ENCODE peak calls at places on chromosomes 11 and 22, in four cellular contexts. X is NCI-H1417; B is T follicular helper cell; P is activated T-helper 9 cell treated with anti-CD3 and anti-CD28 coated beads, Interleukin-2, amount 50 U/mL, for 16 hours. Q is an unnamed sample.

GRCh38 chr22:50031189-50032091 is 18.9 kb upstream of the IL17REL start:
- DNase-seq in X (no peak), P (no peak), B (no peak), Q (no peak)

GRCh38 chr11:65504671-65505433 is 6.0 kb downstream of the MALAT1 start:
- DNase-seq in P (no peak), B (no peak), X (no peak), Q (no peak)

GRCh38 chr11:43924112-43924855 is 18.2 kb upstream of the C11orf96 start:
- DNase-seq in B (no peak), P (no peak), X (no peak), Q (no peak)

GRCh38 chr11:77113382-77114088 is 10.9 kb downstream of the OMP start:
- DNase-seq in P (no peak), B (no peak), X (no peak), Q (no peak)

GRCh38 chr11:79963886-79964660 is 523.2 kb upstream of the TENM4 start:
- DNase-seq in X (no peak), P (no peak), B (no peak), Q (no peak)

GRCh38 chr11:69138265-69138664 is 17.5 kb upstream of the SMIM38 start:
- DNase-seq in X (no peak), P (no peak), B (no peak), Q (no peak)

GRCh38 chr11:95568236-95568635 is 221.3 kb downstream of the FAM76B start:
- DNase-seq in P (no peak), B (no peak), X (no peak), Q (no peak)

GRCh38 chr11:68632802-68633201 is 51.5 kb upstream of the GAL start:
- DNase-seq in X (peak), B (peak), P (no peak), Q (no peak)

GRCh38 chr11:8768625-8769333 is 86.2 kb downstream of the RPL27A start:
- DNase-seq in P (no peak), X (peak), B (no peak), Q (no peak)

GRCh38 chr11:128886401-128887119 is 4.6 kb upstream of the KCNJ5 start:
- DNase-seq in P (no peak), X (peak), B (no peak), Q (no peak)

GRCh38 chr11:119751281-119752060 is 22.5 kb upstream of the NECTIN1 start:
- DNase-seq in X (no peak), P (no peak), B (no peak), Q (no peak)

GRCh38 chr11:12045914-12046635 is 37.6 kb upstream of the DKK3 start:
- DNase-seq in B (no peak), P (no peak), X (no peak), Q (no peak)

GRCh38 chr11:62922653-62923371 is 1.6 kb upstream of the CHRM1 start:
- DNase-seq in X (no peak), B (no peak), P (peak), Q (no peak)

GRCh38 chr11:80930038-80930437 is 1489.2 kb upstream of the TENM4 start:
- DNase-seq in X (no peak), B (no peak), P (no peak), Q (no peak)

GRCh38 chr11:92253945-92254344 is 29.3 kb downstream of the FAT3 start:
- DNase-seq in P (no peak), X (no peak), B (no peak), Q (no peak)

GRCh38 chr11:86574493-86575207 is 97.8 kb downstream of the ME3 start:
- DNase-seq in P (no peak), X (no peak), B (no peak), Q (no peak)

GRCh38 chr11:126149759-126150236 is 61.7 kb downstream of the RPUSD4 start:
- DNase-seq in P (no peak), B (no peak), X (no peak), Q (no peak)

GRCh38 chr11:95534809-95535208 is 254.8 kb downstream of the FAM76B start:
- DNase-seq in B (no peak), X (no peak), P (no peak), Q (no peak)

GRCh38 chr11:102347526-102348331 is 715 bp downstream of the BIRC2 start:
- DNase-seq in B (no peak), X (peak), P (no peak), Q (no peak)

GRCh38 chr22:37713761-37714160 is 16.9 kb downstream of the TRIOBP start:
- DNase-seq in P (no peak), B (no peak), X (no peak), Q (no peak)

GRCh38 chr22:49518436-49518970 is 309.2 kb downstream of the BRD1 start:
- DNase-seq in B (no peak), P (no peak), X (no peak), Q (no peak)

GRCh38 chr11:72243567-72244316 is at the start of gene PHOX2A:
- DNase-seq in B (no peak), X (no peak), P (no peak), Q (no peak)

GRCh38 chr11:83220279-83220678 is 26.8 kb downstream of the ANKRD42 start:
- DNase-seq in X (peak), P (no peak), B (no peak), Q (no peak)

GRCh38 chr11:62539238-62539925 is 7.2 kb downstream of the AHNAK start:
- DNase-seq in P (peak), B (no peak), X (peak), Q (peak)

GRCh38 chr11:74069146-74070046 is 60.5 kb upstream of the UCP3 start:
- DNase-seq in B (no peak), P (no peak), X (peak), Q (no peak)

GRCh38 chr22:25120093-25120561 is 79.5 kb upstream of the CRYBB3 start:
- DNase-seq in P (no peak), B (no peak), X (no peak), Q (no peak)

Q was measured in stimulated activated effector memory CD8-positive, alpha-beta T cell treated with anti-CD3 and anti-CD28 coated beads, Interleukin-12 subunit alpha, Interleukin-12 subunit beta, amount 100 ng/mL, for 72 hours.